ENCODE peak calls at places on chromosomes 4 and X, in five cellular contexts. L is SK-N-SH, G is HCT116, C is GM12878, H is endothelial cell of umbilical vein. S is an unnamed sample.
A peak's percentile ranks its signal among the peaks of the same experiment; 100 is the strongest.

GRCh38 chr4:1348746-1349145 is 1.7 kb downstream of the UVSSA start:
- DNase-seq in H (no peak), C (no peak), L (no peak), G (no peak), S (no peak)

GRCh38 chrX:150146271-150146888 is 208.1 kb upstream of the EOLA2 start:
- DNase-seq in C (no peak), H (no peak), L (no peak), G (no peak), S (no peak)

GRCh38 chrX:9940397-9940796 is 26.8 kb upstream of the CLDN34 start:
- DNase-seq in C (no peak), L (no peak), H (peak; percentile 78), G (no peak), S (no peak)

GRCh38 chrX:154991039-154991438 is 31.5 kb downstream of the F8 start:
- DNase-seq in C (peak; percentile 55), H (no peak), G (no peak), L (no peak), S (no peak)

GRCh38 chr4:187232201-187232600 is 508.5 kb upstream of the FAT1 start:
- DNase-seq in L (no peak), H (no peak), C (no peak), G (no peak), S (no peak)

GRCh38 chr4:168877779-168878491 is 132.1 kb downstream of the CBR4 start:
- DNase-seq in G (no peak), C (no peak), L (peak; percentile 63), H (peak; percentile 42), S (no peak)

GRCh38 chr4:88010921-88011320 is 3.5 kb downstream of the PKD2 start:
- DNase-seq in H (peak; percentile 40), G (no peak), L (no peak), C (no peak), S (no peak)

GRCh38 chrX:125090046-125090445 is 229.6 kb upstream of the TEX13C start:
- DNase-seq in C (no peak), G (no peak), H (no peak), L (no peak), S (no peak)

GRCh38 chr4:30619679-30620078 is 100.5 kb upstream of the PCDH7 start:
- DNase-seq in L (no peak), C (peak; percentile 5), G (no peak), H (no peak), S (no peak)

GRCh38 chr4:88690355-88690754 is 7.3 kb downstream of the NAP1L5 start:
- DNase-seq in H (peak; percentile 50), L (no peak), C (no peak), G (no peak), S (no peak)

GRCh38 chrX:24151513-24151912 is 2.0 kb downstream of the ZFX start:
- DNase-seq in L (no peak), H (no peak), G (no peak), C (no peak), S (no peak)

GRCh38 chr4:156781852-156782251 is 189.7 kb downstream of the PDGFC start:
- DNase-seq in H (no peak), C (no peak), G (peak; percentile 29), L (no peak), S (no peak)

GRCh38 chr4:101835121-101835904 is 44.8 kb downstream of the BANK1 start:
- DNase-seq in L (peak; percentile 26), H (peak; percentile 19), G (no peak), C (no peak), S (no peak)

GRCh38 chrX:118862086-118862485 is 38.5 kb downstream of the ZCCHC12 start:
- DNase-seq in G (no peak), C (no peak), L (no peak), H (no peak), S (no peak)

GRCh38 chr4:103915224-103915869 is 195.6 kb upstream of the TACR3 start:
- DNase-seq in C (peak; percentile 16), H (peak; percentile 3), L (peak; percentile 6), G (peak; percentile 19), S (peak; percentile 18)

GRCh38 chrX:39065051-39065871 is 264.0 kb downstream of the MID1IP1 start:
- DNase-seq in G (no peak), H (no peak), L (no peak), C (no peak), S (no peak)

GRCh38 chr4:143558286-143558685 is 44.8 kb downstream of the SMARCA5 start:
- DNase-seq in G (no peak), H (peak; percentile 4), C (no peak), L (no peak), S (no peak)

GRCh38 chr4:84529169-84529751 is 30.2 kb upstream of the NKX6-1 start:
- DNase-seq in L (peak; percentile 11), H (peak; percentile 29), C (no peak), G (peak; percentile 21), S (no peak)

GRCh38 chrX:69016220-69016941 is 148.9 kb downstream of the PJA1 start:
- DNase-seq in G (no peak), H (peak; percentile 16), L (no peak), C (no peak), S (no peak)

GRCh38 chrX:42128020-42128419 is 204.7 kb upstream of the CASK start:
- DNase-seq in L (no peak), C (no peak), H (no peak), G (no peak), S (no peak)

GRCh38 chr4:77695769-77696168 is 90.1 kb downstream of the CXCL13 start:
- DNase-seq in L (no peak), H (peak; percentile 88), G (peak; percentile 86), C (no peak), S (no peak)

GRCh38 chr4:10074767-10075105 is 41.9 kb downstream of the WDR1 start:
- DNase-seq in G (no peak), C (no peak), H (peak; percentile 53), L (no peak), S (no peak)

GRCh38 chrX:44484607-44485146 is 58.0 kb downstream of the FUNDC1 start:
- DNase-seq in G (no peak), H (no peak), L (no peak), C (no peak), S (no peak)

GRCh38 chr4:1192091-1192492 is 19.7 kb upstream of the SPON2 start:
- DNase-seq in L (peak; percentile 57), H (peak; percentile 93), G (peak; percentile 29), C (no peak), S (no peak)

GRCh38 chr4:132530846-132531245 is 618.2 kb upstream of the PCDH10 start:
- DNase-seq in L (no peak), C (no peak), H (no peak), G (no peak), S (no peak)

GRCh38 chrX:17496407-17496806 is 121.4 kb downstream of the NHS start:
- DNase-seq in G (no peak), C (no peak), L (no peak), H (no peak), S (no peak)

GRCh38 chrX:14776901-14777300 is 96.0 kb downstream of the FANCB start:
- DNase-seq in L (no peak), C (no peak), G (no peak), H (no peak), S (no peak)

GRCh38 chr4:99811117-99811516 is 5.5 kb upstream of the DAPP1 start:
- DNase-seq in G (no peak), L (no peak), H (no peak), C (no peak), S (no peak)

GRCh38 chr4:772118-772517 is 53.8 kb downstream of the CPLX1 start:
- DNase-seq in C (no peak), G (no peak), L (no peak), H (no peak), S (no peak)

GRCh38 chr4:77599378-77599777 is 6.2 kb upstream of the CXCL13 start:
- DNase-seq in L (peak; percentile 20), G (peak; percentile 53), H (peak; percentile 37), C (no peak), S (no peak)

GRCh38 chrX:48576108-48576507 is 1.8 kb downstream of the RBM3 start:
- DNase-seq in H (no peak), L (no peak), G (no peak), C (no peak), S (no peak)
- TF ChIP-seq POLR2AphosphoS5 in H (no peak), L (no peak), G (no peak), C (peak; percentile 65), S (no peak)

GRCh38 chr4:155529761-155530160 is 136.9 kb upstream of the GUCY1A1 start:
- DNase-seq in H (no peak), C (no peak), L (no peak), G (no peak), S (no peak)

GRCh38 chr4:155530290-155530689 is 136.4 kb upstream of the GUCY1A1 start:
- DNase-seq in H (peak; percentile 75), L (no peak), C (no peak), G (no peak), S (no peak)

GRCh38 chr4:155532373-155532772 is 134.3 kb upstream of the GUCY1A1 start:
- DNase-seq in H (peak; percentile 55), C (no peak), L (no peak), G (no peak), S (no peak)

GRCh38 chr4:155529197-155529596 is 137.5 kb upstream of the GUCY1A1 start:
- DNase-seq in G (no peak), C (no peak), L (peak; percentile 23), H (peak; percentile 74), S (no peak)

GRCh38 chr4:155530857-155531256 is 135.8 kb upstream of the GUCY1A1 start:
- DNase-seq in L (no peak), G (no peak), H (no peak), C (no peak), S (no peak)
- H3K9ac ChIP-seq in L (no peak overlapping the region), G (no peak overlapping the region), H (no peak overlapping the region), C (no peak overlapping the region), S (no peak overlapping the region)

DNA sequence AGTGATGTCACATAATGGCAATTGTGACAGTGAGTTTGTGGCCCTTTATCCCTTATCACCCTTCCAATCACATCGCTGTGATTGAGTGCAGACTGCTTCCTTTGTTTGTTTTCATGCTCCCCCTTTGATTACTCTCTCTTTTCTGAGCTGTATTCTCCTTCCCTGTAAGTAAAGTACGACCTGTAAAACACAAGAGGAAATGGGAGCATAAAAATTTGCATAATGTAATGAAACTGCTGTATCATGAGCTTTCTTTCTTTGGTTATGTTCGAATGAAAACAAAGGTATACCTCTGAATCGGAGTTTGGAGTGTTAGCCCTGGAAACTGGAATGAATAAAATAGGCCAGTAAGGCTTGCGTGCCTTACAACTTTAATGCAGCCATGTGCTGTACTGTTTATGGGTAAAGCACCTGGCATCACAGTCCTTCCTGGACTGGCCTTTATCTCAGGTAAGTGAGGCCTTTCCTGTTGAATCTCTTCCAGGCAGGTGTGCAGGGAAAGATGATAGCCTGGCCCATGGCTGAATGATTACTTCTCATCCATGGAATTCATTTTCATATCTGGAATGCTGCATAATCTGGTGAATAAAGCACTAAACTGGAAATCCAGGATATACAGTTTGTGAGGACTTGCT is 26.6 kb upstream of the HS3ST1 start:
- DNase-seq in G (no peak), C (no peak), L (no peak), H (no peak), S (no peak)
- TF ChIP-seq POLR2AphosphoS5 in G (no peak), C (no peak), L (no peak), H (no peak), S (no peak)

GRCh38 chr4:90120815-90121214 is 6.4 kb upstream of the CCSER1 start:
- DNase-seq in G (no peak), L (no peak), H (peak; percentile 19), C (no peak), S (no peak)

GRCh38 chr4:90127706-90128345 is 632 bp downstream of the CCSER1 start:
- DNase-seq in H (peak; percentile 30), L (peak; percentile 72), G (no peak), C (no peak), S (no peak)

GRCh38 chr4:90121961-90122748 is 5.0 kb upstream of the CCSER1 start:
- DNase-seq in G (no peak), H (peak; percentile 79), L (no peak), C (no peak), S (no peak)

GRCh38 chr4:90127223-90127705 is at the start of gene CCSER1:
- DNase-seq in G (peak; percentile 61), L (peak; percentile 90), C (no peak), H (peak; percentile 66), S (no peak)

GRCh38 chr4:90126805-90127204 is 389 bp upstream of the CCSER1 start:
- DNase-seq in C (no peak), G (no peak), L (no peak), H (no peak), S (no peak)
- H3K9ac ChIP-seq in C (no peak overlapping the region), G (peak overlapping the region; percentile 63), L (no peak overlapping the region), H (no peak overlapping the region), S (no peak overlapping the region)

S was measured in SK-N-MC.